ENCODE peak calls at places on chromosomes 11 and 22, in eight cellular contexts. Z is heart right ventricle, O is left ventricle myocardium inferior, I is esophagus squamous epithelium, H is tibial artery, K is RWPE1, E is psoas muscle, Y is nephron progenitor cell. N is an unnamed sample.

GRCh38 chr11:749731-750130 is 2.5 kb downstream of the TALDO1 start:
- DNase-seq in Z (no peak), O (no peak), I (no peak), H (no peak), K (no peak), E (no peak), Y (no peak), N (no peak)

GRCh38 chr11:131109256-131109655 is 193.0 kb upstream of the SNX19 start:
- DNase-seq in Z (no peak), O (no peak), I (no peak), H (no peak), K (peak), E (no peak), Y (no peak), N (no peak)

GRCh38 chr11:131666617-131667016 is 296.2 kb downstream of the NTM start:
- DNase-seq in Z (no peak), O (no peak), I (no peak), H (peak), K (no peak), E (no peak), Y (no peak), N (no peak)

GRCh38 chr11:94623120-94623735 is 56.1 kb downstream of the PIWIL4 start:
- DNase-seq in Z (peak), O (no peak), I (no peak), H (no peak), K (peak), E (no peak), Y (peak), N (peak)

GRCh38 chr11:67315325-67315909 is 12.1 kb downstream of the SSH3 start:
- DNase-seq in Z (no peak), O (no peak), I (no peak), H (no peak), K (no peak), E (no peak), Y (no peak), N (no peak)

GRCh38 chr11:96000064-96000463 is 76.2 kb upstream of the MTMR2 start:
- DNase-seq in Z (no peak), O (no peak), I (no peak), H (no peak), K (no peak), E (no peak), Y (no peak), N (no peak)

GRCh38 chr11:26987726-26988125 is 6.2 kb upstream of the FIBIN start:
- DNase-seq in Z (no peak), O (no peak), I (no peak), H (no peak), K (no peak), E (no peak), Y (no peak), N (no peak)

GRCh38 chr22:35984183-35984710 is 44.4 kb downstream of the RBFOX2 start:
- DNase-seq in Z (no peak), O (no peak), I (no peak), H (no peak), K (no peak), E (no peak), Y (no peak), N (no peak)

GRCh38 chr11:92380882-92381281 is 156.3 kb downstream of the FAT3 start:
- DNase-seq in Z (no peak), O (no peak), I (no peak), H (no peak), K (peak), E (no peak), Y (no peak), N (no peak)

GRCh38 chr11:93686812-93687211 is 25.3 kb downstream of the CEP295 start:
- DNase-seq in Z (no peak), O (no peak), I (no peak), H (no peak), K (no peak), E (no peak), Y (no peak), N (no peak)

GRCh38 chr11:24391165-24391564 is 105.7 kb upstream of the LUZP2 start:
- DNase-seq in Z (no peak), O (no peak), I (no peak), H (no peak), K (peak), E (no peak), Y (no peak), N (no peak)

GRCh38 chr22:46545041-46545796 is 7.8 kb upstream of the CELSR1 start:
- DNase-seq in Z (no peak), O (no peak), I (no peak), H (no peak), K (no peak), E (peak), Y (no peak), N (no peak)

GRCh38 chr11:37259734-37260133 is 661.7 kb upstream of the RAG2 start:
- DNase-seq in Z (no peak), O (no peak), I (no peak), H (no peak), K (no peak), E (no peak), Y (no peak), N (no peak)

GRCh38 chr22:19724927-19725661 is 1.8 kb downstream of the GP1BB start:
- DNase-seq in Z (no peak), O (no peak), I (no peak), H (no peak), K (no peak), E (no peak), Y (no peak), N (no peak)

GRCh38 chr22:19722175-19722914 is 994 bp upstream of the GP1BB start:
- DNase-seq in Z (no peak), O (no peak), I (no peak), H (no peak), K (no peak), E (no peak), Y (peak), N (peak)

GRCh38 chr22:19723990-19724827 is 870 bp downstream of the GP1BB start:
- DNase-seq in Z (no peak), O (no peak), I (no peak), H (no peak), K (no peak), E (no peak), Y (peak), N (peak)

GRCh38 chr22:19722915-19723164 is 499 bp upstream of the GP1BB start:
- DNase-seq in Z (no peak), O (no peak), I (no peak), H (no peak), K (no peak), E (no peak), Y (no peak), N (no peak)

GRCh38 chr22:19723165-19723989 is at the start of gene GP1BB:
- DNase-seq in Z (peak), O (peak), I (no peak), H (no peak), K (no peak), E (no peak), Y (peak), N (peak)
- TF ChIP-seq CTCF in Z (peak), O (no peak), I (no peak), H (no peak), K (no peak), E (no peak), Y (no peak), N (peak)

GRCh38 chr22:25383278-25383820 is 163.9 kb downstream of the CRYBB2 start:
- DNase-seq in Z (no peak), O (no peak), I (no peak), H (no peak), K (no peak), E (no peak), Y (peak), N (peak)

GRCh38 chr22:25386538-25386884 is 167.1 kb downstream of the CRYBB2 start:
- DNase-seq in Z (no peak), O (no peak), I (no peak), H (no peak), K (no peak), E (no peak), Y (no peak), N (no peak)

GRCh38 chr22:25383892-25384291 is 164.5 kb downstream of the CRYBB2 start:
- DNase-seq in Z (no peak), O (no peak), I (no peak), H (no peak), K (no peak), E (no peak), Y (peak), N (no peak)

GRCh38 chr22:25380141-25380747 is 160.8 kb downstream of the CRYBB2 start:
- DNase-seq in Z (no peak), O (no peak), I (no peak), H (no peak), K (no peak), E (no peak), Y (no peak), N (no peak)

GRCh38 chr22:25382762-25383161 is 163.3 kb downstream of the CRYBB2 start:
- DNase-seq in Z (no peak), O (no peak), I (no peak), H (no peak), K (no peak), E (no peak), Y (no peak), N (no peak)
- TF ChIP-seq CTCF in Z (peak), O (peak), I (no peak), H (no peak), K (no peak), E (no peak), Y (no peak), N (no peak)

DNA sequence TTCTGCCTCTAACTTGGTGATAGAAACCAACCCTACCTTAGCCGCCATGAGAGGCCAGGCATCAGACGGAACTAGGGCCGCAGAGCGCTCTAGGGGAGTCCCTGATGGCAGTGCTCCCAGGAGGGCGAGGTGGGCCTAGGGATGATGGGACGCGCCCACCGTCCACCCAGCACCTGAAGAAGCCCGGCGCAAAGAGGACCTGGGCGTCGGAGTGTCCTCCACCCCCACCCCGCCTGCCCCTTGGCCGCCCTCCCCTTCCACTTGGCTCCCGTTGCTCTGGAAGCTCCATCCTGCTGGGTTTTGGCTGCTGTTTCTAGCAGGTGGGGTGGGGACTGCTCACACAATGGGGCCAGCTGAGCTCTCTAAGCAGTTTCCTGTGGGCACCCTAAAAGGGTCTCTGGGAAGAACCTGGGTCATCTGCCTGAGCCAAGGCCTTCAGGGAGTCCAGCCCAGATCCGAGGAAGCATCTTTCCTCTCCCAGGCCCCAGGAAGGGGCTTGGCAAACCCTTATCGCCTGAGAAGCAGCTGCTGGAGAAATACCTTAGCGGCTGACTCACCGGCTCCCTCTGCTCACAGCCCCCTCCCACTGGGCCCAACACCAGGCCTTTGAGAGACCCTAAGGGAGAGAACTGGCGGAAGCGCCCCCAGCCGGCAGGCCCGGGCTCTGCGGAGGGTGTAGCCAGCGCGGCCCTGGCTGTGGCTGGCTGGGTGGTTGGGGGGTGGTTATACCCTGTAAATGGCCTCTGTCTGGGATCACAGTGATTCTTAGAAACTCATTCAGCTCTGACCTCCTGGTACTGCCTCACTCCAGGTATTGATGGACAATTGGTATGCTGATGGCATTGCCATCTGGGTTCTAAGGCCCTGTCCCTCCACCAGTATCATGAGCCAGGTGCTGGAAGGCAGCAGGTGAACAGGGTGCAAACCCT is 19.3 kb downstream of the CREB3L1 start:
- DNase-seq in Z (peak), O (peak), I (no peak), H (no peak), K (no peak), E (peak), Y (peak), N (peak)
- TF ChIP-seq CTCF in Z (peak), O (peak), I (peak), H (peak), K (no peak), E (peak), Y (peak), N (peak)

GRCh38 chr11:61892085-61892370 is 683 bp upstream of the FADS3 start:
- DNase-seq in Z (no peak), O (no peak), I (no peak), H (no peak), K (no peak), E (no peak), Y (no peak), N (no peak)
- TF ChIP-seq CTCF in Z (no peak), O (no peak), I (no peak), H (no peak), K (no peak), E (no peak), Y (no peak), N (no peak)

DNA sequence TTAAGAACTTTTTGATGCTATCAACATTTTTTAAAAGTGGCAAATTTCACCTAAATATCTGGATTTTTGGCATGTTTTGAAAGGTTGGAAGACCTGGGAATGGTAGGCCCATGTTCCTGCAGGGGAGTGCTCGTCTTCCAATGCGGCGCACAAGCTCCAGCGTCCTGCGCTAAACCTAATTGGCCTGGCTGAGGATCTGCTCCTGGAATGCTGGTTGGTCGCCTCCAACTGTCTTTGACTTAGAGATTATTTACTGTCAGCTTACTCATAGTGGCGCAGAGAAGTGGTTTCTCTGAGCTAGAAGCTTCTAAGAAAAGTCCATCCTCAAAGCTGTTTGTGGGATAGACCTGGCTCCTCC is 615 bp upstream of the LIMK2 start:
- DNase-seq in Z (no peak), O (no peak), I (no peak), H (no peak), K (no peak), E (no peak), Y (no peak), N (no peak)
- TF ChIP-seq CTCF in Z (no peak), O (no peak), I (no peak), H (no peak), K (no peak), E (no peak), Y (no peak), N (no peak)

GRCh38 chr11:8688414-8689362 is 6.1 kb downstream of the RPL27A start:
- DNase-seq in Z (peak), O (peak), I (peak), H (peak), K (peak), E (peak), Y (peak), N (peak)
- TF ChIP-seq CTCF in Z (peak), O (peak), I (no peak), H (no peak), K (no peak), E (peak), Y (no peak), N (no peak)

GRCh38 chr11:75402002-75402773 is 2.9 kb downstream of the RPS3 start:
- DNase-seq in Z (no peak), O (no peak), I (no peak), H (no peak), K (no peak), E (no peak), Y (no peak), N (no peak)
- TF ChIP-seq CTCF in Z (no peak), O (no peak), I (no peak), H (no peak), K (no peak), E (no peak), Y (no peak), N (no peak)